ENCODE peak calls at places on chromosome 3, in nine cellular contexts. M is spleen, R is nephron progenitor cell, B is IMR-90, Z is esophagus muscularis mucosa, Y is psoas muscle, N is mesothelial cell of epicardium, Q is suprapubic skin, V is left lung. O is an unnamed sample.

GRCh38 chr3:141942006-141942405 is 65.6 kb downstream of the ATP1B3 start:
- DNase-seq in Z (no peak), B (no peak), V (no peak), N (no peak), Y (no peak), M (no peak), Q (no peak), R (no peak), O (no peak)

GRCh38 chr3:59138966-59139365 is 89.1 kb upstream of the CFAP20DC start:
- DNase-seq in N (no peak), Y (no peak), B (no peak), M (no peak), V (no peak), R (no peak), Z (no peak), Q (no peak), O (no peak)

GRCh38 chr3:17738219-17738618 is 4.2 kb downstream of the TBC1D5 start:
- DNase-seq in Y (no peak), R (no peak), N (no peak), Z (no peak), Q (no peak), B (no peak), M (no peak), V (no peak), O (no peak)

GRCh38 chr3:172138792-172139507 is 99.6 kb downstream of the FNDC3B start:
- DNase-seq in B (peak; percentile 40), Z (no peak), Q (no peak), N (no peak), V (no peak), R (no peak), Y (no peak), M (no peak), O (peak; percentile 86)

GRCh38 chr3:32815812-32816438 is 1.9 kb upstream of the TRIM71 start:
- DNase-seq in N (no peak), B (no peak), M (no peak), V (no peak), R (peak; percentile 43), Z (no peak), Q (no peak), Y (no peak), O (no peak)

GRCh38 chr3:37605754-37606153 is 255.9 kb upstream of the CTDSPL start:
- DNase-seq in B (no peak), Q (no peak), Y (no peak), R (no peak), Z (no peak), M (no peak), N (no peak), V (no peak), O (no peak)

GRCh38 chr3:117165611-117166051 is 456.1 kb downstream of the TUSC7 start:
- DNase-seq in N (no peak), R (no peak), B (peak; percentile 56), Y (no peak), M (no peak), V (no peak), Q (no peak), Z (no peak), O (no peak)

GRCh38 chr3:123660900-123661299 is 76.0 kb upstream of the HACD2 start:
- DNase-seq in Q (peak; percentile 83), M (peak; percentile 86), Z (peak; percentile 97), V (peak; percentile 90), R (no peak), B (peak; percentile 98), Y (peak; percentile 90), N (peak; percentile 84), O (no peak)

GRCh38 chr3:114624047-114624445 is 330.2 kb downstream of the TIGIT start:
- DNase-seq in Y (peak; percentile 74), B (peak; percentile 71), Q (peak; percentile 69), V (no peak), N (no peak), M (no peak), R (no peak), Z (peak; percentile 92), O (no peak)

GRCh38 chr3:53342353-53342752 is 5.0 kb downstream of the DCP1A start:
- DNase-seq in Y (no peak), R (no peak), B (peak; percentile 16), Q (no peak), V (no peak), Z (no peak), N (no peak), M (no peak), O (no peak)

GRCh38 chr3:128296469-128297251 is 143.4 kb downstream of the EEFSEC start:
- DNase-seq in Q (peak; percentile 38), B (no peak), Z (no peak), M (no peak), Y (peak; percentile 39), R (no peak), N (peak; percentile 27), V (no peak), O (no peak)

GRCh38 chr3:124609402-124609801 is 120.8 kb upstream of the UMPS start:
- DNase-seq in M (no peak), R (no peak), Q (no peak), Y (no peak), V (no peak), N (no peak), B (peak; percentile 17), Z (no peak), O (no peak)

GRCh38 chr3:65174713-65175112 is 486.9 kb upstream of the ADAMTS9 start:
- DNase-seq in Y (no peak), B (no peak), Z (no peak), Q (no peak), V (no peak), R (no peak), N (no peak), M (no peak), O (no peak)
- TF ChIP-seq CTCF in Y (no peak), B (no peak), Z (no peak), Q (no peak), V (no peak), R (no peak), N (no peak), M (no peak), O (no peak)

GRCh38 chr3:51268132-51268531 is 117.0 kb upstream of the MANF start:
- DNase-seq in Y (no peak), M (no peak), Q (no peak), V (no peak), R (no peak), Z (no peak), B (no peak), N (no peak), O (no peak)

GRCh38 chr3:51270559-51270958 is 114.5 kb upstream of the MANF start:
- DNase-seq in Q (no peak), Y (no peak), B (no peak), M (no peak), R (no peak), V (no peak), N (no peak), Z (peak; percentile 62), O (no peak)

GRCh38 chr3:51274052-51274451 is 111.0 kb upstream of the MANF start:
- DNase-seq in R (no peak), Q (no peak), B (no peak), Y (no peak), Z (no peak), N (no peak), M (no peak), V (no peak), O (no peak)

GRCh38 chr3:51271172-51271571 is 113.9 kb upstream of the MANF start:
- DNase-seq in R (no peak), V (no peak), Z (no peak), M (no peak), N (no peak), B (no peak), Q (no peak), Y (no peak), O (no peak)

DNA sequence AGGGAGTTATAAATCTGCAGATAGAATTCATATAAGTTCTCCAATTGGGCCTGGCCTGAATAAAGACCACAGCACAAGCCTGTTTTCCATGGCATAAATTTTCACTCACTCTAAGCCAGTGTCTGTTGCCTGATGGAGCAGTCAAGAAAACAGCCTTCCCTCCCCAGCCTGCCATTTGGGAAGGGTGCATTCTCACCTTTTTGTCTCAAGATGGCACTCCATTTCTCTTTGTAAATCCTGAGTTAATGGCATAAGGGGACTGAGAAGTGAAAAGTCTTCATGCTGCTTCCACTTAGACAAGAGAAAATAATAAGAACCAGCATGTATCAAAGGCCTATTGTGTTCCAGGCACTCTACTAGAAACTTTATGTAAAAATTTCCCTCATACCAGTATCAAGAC is 115.6 kb upstream of the MANF start:
- DNase-seq in R (no peak), B (no peak), Z (no peak), M (no peak), V (no peak), Y (no peak), Q (no peak), N (no peak), O (no peak)
- TF ChIP-seq CTCF in R (no peak), B (peak; percentile 34), Z (no peak), M (no peak), V (no peak), Y (no peak), Q (no peak), N (no peak), O (no peak)

DNA sequence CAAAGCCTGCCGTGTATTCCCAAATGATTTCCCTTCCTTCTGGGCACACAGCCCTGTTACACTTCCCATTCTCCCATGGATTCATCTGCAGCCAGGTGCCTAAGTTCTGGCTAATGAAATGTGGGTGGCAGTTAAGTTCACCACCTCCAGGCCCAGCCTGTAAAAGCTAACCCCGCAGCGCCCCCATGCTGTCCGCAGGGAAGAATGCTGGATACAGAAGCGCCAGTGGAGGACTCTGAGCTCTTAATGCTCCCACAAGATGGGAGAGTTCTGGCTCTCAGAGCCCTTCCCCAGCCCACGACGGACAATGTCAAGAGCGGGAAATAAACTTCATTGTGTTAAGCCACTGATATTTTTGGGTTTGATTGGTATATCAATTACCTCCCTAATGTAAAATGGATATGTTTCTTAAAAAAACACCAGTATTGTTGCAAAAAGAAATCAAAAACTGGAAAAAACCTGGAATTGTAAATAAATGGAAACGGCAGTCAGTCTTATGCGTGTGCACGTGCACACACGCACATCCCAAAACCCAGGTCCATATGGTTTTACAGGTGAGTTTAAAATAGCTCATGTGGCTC is 37.7 kb upstream of the FGD5 start:
- DNase-seq in B (peak; percentile 30), Q (peak; percentile 52), Z (no peak), Y (peak; percentile 62), N (no peak), V (peak; percentile 81), R (peak; percentile 74), M (peak; percentile 87), O (no peak)
- TF ChIP-seq CTCF in B (peak; percentile 46), Q (peak; percentile 18), Z (peak; percentile 53), Y (peak; percentile 33), N (no peak), V (peak; percentile 21), R (peak; percentile 74), M (peak; percentile 72), O (peak; percentile 55)

DNA sequence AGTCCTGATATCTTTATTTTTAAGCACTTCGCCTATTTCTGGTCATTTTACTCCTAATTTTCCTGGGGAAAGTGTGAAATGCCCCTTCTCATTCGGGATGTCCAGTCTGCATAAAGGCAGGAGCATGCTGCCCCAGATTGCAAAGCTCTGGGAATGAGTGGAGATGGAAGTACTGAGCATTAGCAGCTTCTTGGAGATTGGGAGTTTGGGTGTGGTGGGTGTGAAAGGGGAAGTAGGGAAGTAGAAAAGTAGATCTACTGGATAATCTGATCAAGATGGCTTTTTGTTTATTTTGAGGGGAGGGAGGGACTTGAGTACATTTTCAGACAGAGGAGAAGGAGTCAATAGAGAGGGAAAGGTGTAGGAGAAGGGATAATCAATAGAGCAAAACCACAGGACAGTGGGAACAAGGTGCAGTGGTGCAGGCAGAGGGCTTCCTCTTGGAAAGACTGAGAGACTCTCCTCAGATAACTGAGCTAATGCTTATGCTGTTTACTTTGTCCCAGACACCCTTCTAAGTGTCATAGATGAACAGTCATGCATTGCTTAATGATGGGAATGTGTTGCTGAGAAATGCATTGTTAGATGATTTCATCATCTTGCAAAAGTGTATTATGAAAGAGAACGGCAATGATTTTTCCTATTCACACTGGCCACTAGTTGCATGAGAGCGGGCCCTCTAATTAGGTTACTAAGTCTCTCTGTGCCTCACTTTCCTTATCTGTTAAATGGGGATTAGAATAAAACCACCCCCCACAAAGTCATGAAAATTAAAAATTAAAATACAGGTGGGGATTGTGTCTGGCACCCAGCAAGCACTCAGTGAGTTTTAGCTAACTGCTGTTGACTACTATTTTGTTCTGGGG is 45.5 kb downstream of the PHLDB2 start:
- DNase-seq in B (peak; percentile 92), V (no peak), N (no peak), Z (no peak), M (no peak), R (no peak), Q (no peak), Y (no peak), O (no peak)
- TF ChIP-seq CTCF in B (peak; percentile 19), V (peak; percentile 12), N (no peak), Z (peak; percentile 38), M (no peak), R (no peak), Q (no peak), Y (no peak), O (peak; percentile 15)